ENCODE peak calls at places on chromosome 16, in four cellular contexts. S is T-cell, O is NCI-H2081, L is kidney epithelial cell. U is an unnamed sample.

GRCh38 chr16:57115504-57116182 is 23.3 kb downstream of the CPNE2 start:
- DNase-seq in L (no peak), O (peak; percentile 20), S (no peak), U (no peak)

GRCh38 chr16:74232831-74233465 is 63.7 kb upstream of the PSMD7 start:
- DNase-seq in L (no peak), O (no peak), S (no peak), U (no peak)

GRCh38 chr16:56514845-56515244 is 5.0 kb downstream of the BBS2 start:
- DNase-seq in S (no peak), L (peak; percentile 23), O (no peak), U (no peak)

GRCh38 chr16:75092777-75093176 is 23.8 kb downstream of the LDHD start:
- DNase-seq in S (no peak), L (no peak), O (no peak), U (no peak)

GRCh38 chr16:52547001-52547833 is at the start of gene TOX3:
- DNase-seq in S (no peak), O (peak; percentile 20), L (no peak), U (no peak)

GRCh38 chr16:90061437-90061836 is 15.7 kb downstream of the PRDM7 start:
- DNase-seq in S (no peak), L (no peak), O (no peak), U (no peak)

GRCh38 chr16:725463-726187 is 618 bp downstream of the CCDC78 start:
- DNase-seq in O (no peak), S (no peak), L (no peak), U (no peak)

GRCh38 chr16:57285379-57285778 is 907 bp upstream of the PLLP start:
- DNase-seq in L (no peak), S (no peak), O (no peak), U (no peak)

GRCh38 chr16:7394936-7395335 is 62.3 kb downstream of the RBFOX1 start:
- DNase-seq in O (no peak), S (no peak), L (no peak), U (no peak)

GRCh38 chr16:89548344-89549006 is 12.0 kb upstream of the RPL13 start:
- DNase-seq in L (no peak), S (no peak), O (no peak), U (no peak)

GRCh38 chr16:3716831-3717234 is 491 bp downstream of the TRAP1 start:
- DNase-seq in S (no peak), O (peak; percentile 67), L (no peak), U (no peak)

GRCh38 chr16:70416748-70417616 is 21.9 kb downstream of the ST3GAL2 start:
- DNase-seq in L (no peak), O (no peak), S (no peak), U (no peak)

GRCh38 chr16:57797526-57798266 is 4.6 kb downstream of the KIFC3 start:
- DNase-seq in L (no peak), O (no peak), S (no peak), U (no peak)

GRCh38 chr16:86072328-86073102 is 173.6 kb downstream of the IRF8 start:
- DNase-seq in S (no peak), L (peak; percentile 7), O (peak; percentile 16), U (no peak)

GRCh38 chr16:75537795-75538194 is 1.9 kb upstream of the CHST5 start:
- DNase-seq in S (no peak), O (no peak), L (no peak), U (no peak)

GRCh38 chr16:84754353-84754856 is 54.6 kb downstream of the USP10 start:
- DNase-seq in O (peak; percentile 61), S (peak; percentile 71), L (peak; percentile 54), U (peak; percentile 83)

GRCh38 chr16:4515611-4516233 is 22.9 kb downstream of the CDIP1 start:
- DNase-seq in S (no peak), L (no peak), O (no peak), U (no peak)

GRCh38 chr16:52386694-52387093 is 160.2 kb downstream of the TOX3 start:
- DNase-seq in O (no peak), L (no peak), S (no peak), U (no peak)

GRCh38 chr16:12518238-12519004 is 285.3 kb downstream of the CPPED1 start:
- DNase-seq in L (no peak), S (no peak), O (no peak), U (no peak)

GRCh38 chr16:4767872-4768548 is 1.0 kb upstream of the ZNF500 start:
- DNase-seq in L (no peak), S (no peak), O (no peak), U (no peak)

GRCh38 chr16:4624827-4625616 is 396 bp downstream of the MGRN1 start:
- DNase-seq in O (peak; percentile 26), L (no peak), S (peak; percentile 62), U (peak; percentile 51)

GRCh38 chr16:29816694-29817441 is 916 bp downstream of the PAGR1 start:
- DNase-seq in O (peak; percentile 71), S (no peak), L (no peak), U (no peak)

GRCh38 chr16:22727285-22728166 is 86.4 kb upstream of the HS3ST2 start:
- DNase-seq in L (no peak), S (no peak), O (peak; percentile 13), U (no peak)

GRCh38 chr16:1613240-1613639 is 1.1 kb downstream of the CRAMP1 start:
- DNase-seq in L (no peak), S (no peak), O (no peak), U (no peak)

GRCh38 chr16:3027983-3028715 is 4.3 kb downstream of the THOC6 start:
- DNase-seq in L (no peak), S (peak; percentile 81), O (peak; percentile 87), U (peak; percentile 79)

GRCh38 chr16:54936086-54936978 is 5.7 kb downstream of the IRX5 start:
- DNase-seq in L (no peak), S (no peak), O (peak; percentile 12), U (no peak)

GRCh38 chr16:71412270-71413160 is 29.3 kb downstream of the TLE7 start:
- DNase-seq in S (peak; percentile 51), O (peak; percentile 74), L (no peak), U (peak; percentile 46)

GRCh38 chr16:14232106-14232890 is 161.2 kb downstream of the MRTFB start:
- DNase-seq in O (peak; percentile 76), L (no peak), S (no peak), U (no peak)

GRCh38 chr16:680967-681745 is 946 bp downstream of the STUB1 start:
- DNase-seq in L (no peak), S (no peak), O (peak; percentile 38), U (no peak)

GRCh38 chr16:11613381-11614303 is 26.9 kb upstream of the LITAF start:
- DNase-seq in S (no peak), L (no peak), O (no peak), U (no peak)

GRCh38 chr16:3754304-3754703 is 37.0 kb upstream of the TRAP1 start:
- DNase-seq in S (no peak), O (no peak), L (no peak), U (no peak)

GRCh38 chr16:50719401-50720337 is 22.2 kb upstream of the CYLD start:
- DNase-seq in S (peak; percentile 29), O (no peak), L (no peak), U (no peak)

GRCh38 chr16:87338155-87338765 is 21.1 kb upstream of the C16orf95 start:
- DNase-seq in L (no peak), S (no peak), O (no peak), U (no peak)

GRCh38 chr16:19609359-19609758 is 53.9 kb downstream of the VPS35L start:
- DNase-seq in S (no peak), L (no peak), O (no peak), U (no peak)

GRCh38 chr16:7236824-7237410 is 95.7 kb upstream of the RBFOX1 start:
- DNase-seq in O (no peak), S (no peak), L (no peak), U (no peak)

GRCh38 chr16:77905356-77905920 is 116.9 kb upstream of the CLEC3A start:
- DNase-seq in O (peak; percentile 81), L (no peak), S (no peak), U (no peak)

U was measured in central memory CD4-positive, alpha-beta T cell.